ENCODE peak calls at places on chromosomes 12 and 14, in six cellular contexts. One of them, this sample, is unnamed.
A peak's percentile ranks its signal among the peaks of the same experiment; 100 is the strongest.

GRCh38 chr12:52537101-52537500 is 15.8 kb downstream of the KRT71 start:
- DNase-seq in GM12878: no peak
- DNase-seq in lung: no peak
- DNase-seq in Peyer's patch: no peak
- DNase-seq in CD8-positive, alpha-beta T cell: no peak
- DNase-seq in tibial artery: no peak
- DNase-seq in this sample: no peak

GRCh38 chr12:12387521-12387920 is 30.6 kb downstream of the BORCS5 start:
- DNase-seq in GM12878: no peak
- DNase-seq in lung: no peak
- DNase-seq in Peyer's patch: no peak
- DNase-seq in CD8-positive, alpha-beta T cell: no peak
- DNase-seq in tibial artery: no peak
- DNase-seq in this sample: no peak

GRCh38 chr14:102170061-102170460 is 30.4 kb downstream of the WDR20 start:
- DNase-seq in GM12878: no peak
- DNase-seq in lung: no peak
- DNase-seq in Peyer's patch: no peak
- DNase-seq in CD8-positive, alpha-beta T cell: no peak
- DNase-seq in tibial artery: no peak
- DNase-seq in this sample: no peak

GRCh38 chr12:30970559-30971202 is 44.1 kb downstream of the TSPAN11 start:
- DNase-seq in GM12878: no peak
- DNase-seq in lung: no peak
- DNase-seq in Peyer's patch: no peak
- DNase-seq in CD8-positive, alpha-beta T cell: no peak
- DNase-seq in tibial artery: no peak
- DNase-seq in this sample: no peak

GRCh38 chr12:2795291-2796186 is 769 bp downstream of the FKBP4 start:
- DNase-seq in GM12878: no peak
- DNase-seq in lung: peak; percentile 64
- DNase-seq in Peyer's patch: peak; percentile 81
- DNase-seq in CD8-positive, alpha-beta T cell: peak; percentile 72
- DNase-seq in tibial artery: peak; percentile 92
- DNase-seq in this sample: peak; percentile 74

GRCh38 chr12:116299548-116300150 is 22.2 kb upstream of the MED13L start:
- DNase-seq in GM12878: no peak
- DNase-seq in lung: no peak
- DNase-seq in Peyer's patch: no peak
- DNase-seq in CD8-positive, alpha-beta T cell: no peak
- DNase-seq in tibial artery: peak; percentile 79
- DNase-seq in this sample: no peak

GRCh38 chr12:131688845-131689154 is 22.1 kb upstream of the SFSWAP start:
- DNase-seq in GM12878: no peak
- DNase-seq in lung: no peak
- DNase-seq in Peyer's patch: no peak
- DNase-seq in CD8-positive, alpha-beta T cell: no peak
- DNase-seq in tibial artery: no peak
- DNase-seq in this sample: no peak

GRCh38 chr12:7966558-7966957 is 30.6 kb upstream of the SLC2A3 start:
- DNase-seq in GM12878: no peak
- DNase-seq in lung: no peak
- DNase-seq in Peyer's patch: no peak
- DNase-seq in CD8-positive, alpha-beta T cell: no peak
- DNase-seq in tibial artery: no peak
- DNase-seq in this sample: no peak

GRCh38 chr14:78566859-78567172 is 396.6 kb downstream of the NRXN3 start:
- DNase-seq in GM12878: no peak
- DNase-seq in lung: no peak
- DNase-seq in Peyer's patch: no peak
- DNase-seq in CD8-positive, alpha-beta T cell: no peak
- DNase-seq in tibial artery: no peak
- DNase-seq in this sample: no peak

GRCh38 chr12:26406391-26406790 is 211.0 kb downstream of the SSPN start:
- DNase-seq in GM12878: no peak
- DNase-seq in lung: no peak
- DNase-seq in Peyer's patch: no peak
- DNase-seq in CD8-positive, alpha-beta T cell: no peak
- DNase-seq in tibial artery: no peak
- DNase-seq in this sample: no peak

GRCh38 chr14:102795060-102795925 is 18.0 kb downstream of the TRAF3 start:
- DNase-seq in GM12878: no peak
- DNase-seq in lung: peak; percentile 70
- DNase-seq in Peyer's patch: peak; percentile 55
- DNase-seq in CD8-positive, alpha-beta T cell: peak; percentile 26
- DNase-seq in tibial artery: peak; percentile 73
- DNase-seq in this sample: no peak

GRCh38 chr12:100706029-100706428 is 88.5 kb upstream of the ANO4 start:
- DNase-seq in GM12878: no peak
- DNase-seq in lung: no peak
- DNase-seq in Peyer's patch: no peak
- DNase-seq in CD8-positive, alpha-beta T cell: no peak
- DNase-seq in tibial artery: no peak
- DNase-seq in this sample: no peak

GRCh38 chr14:105448706-105449111 is 25.9 kb upstream of the CRIP2 start:
- DNase-seq in GM12878: no peak
- DNase-seq in lung: peak; percentile 66
- DNase-seq in Peyer's patch: peak; percentile 51
- DNase-seq in CD8-positive, alpha-beta T cell: peak; percentile 74
- DNase-seq in tibial artery: peak; percentile 88
- DNase-seq in this sample: peak; percentile 51

GRCh38 chr12:51415931-51416330 is 8.7 kb upstream of the SLC4A8 start:
- DNase-seq in GM12878: no peak
- DNase-seq in lung: no peak
- DNase-seq in Peyer's patch: no peak
- DNase-seq in CD8-positive, alpha-beta T cell: no peak
- DNase-seq in tibial artery: no peak
- DNase-seq in this sample: no peak

GRCh38 chr14:45785240-45785639 is 532.2 kb upstream of the MIS18BP1 start:
- DNase-seq in GM12878: no peak
- DNase-seq in lung: no peak
- DNase-seq in Peyer's patch: no peak
- DNase-seq in CD8-positive, alpha-beta T cell: no peak
- DNase-seq in tibial artery: no peak
- DNase-seq in this sample: no peak

GRCh38 chr14:25121342-25122129 is 71.6 kb upstream of the STXBP6 start:
- DNase-seq in GM12878: no peak
- DNase-seq in lung: no peak
- DNase-seq in Peyer's patch: no peak
- DNase-seq in CD8-positive, alpha-beta T cell: no peak
- DNase-seq in tibial artery: no peak
- DNase-seq in this sample: no peak

GRCh38 chr14:69005432-69006148 is 26.5 kb upstream of the ACTN1 start:
- DNase-seq in GM12878: no peak
- DNase-seq in lung: peak; percentile 53
- DNase-seq in Peyer's patch: peak; percentile 20
- DNase-seq in CD8-positive, alpha-beta T cell: no peak
- DNase-seq in tibial artery: peak; percentile 91
- DNase-seq in this sample: no peak

GRCh38 chr14:101733211-101733610 is 28.3 kb upstream of the PPP2R5C start:
- DNase-seq in GM12878: no peak
- DNase-seq in lung: no peak
- DNase-seq in Peyer's patch: no peak
- DNase-seq in CD8-positive, alpha-beta T cell: no peak
- DNase-seq in tibial artery: no peak
- DNase-seq in this sample: no peak

GRCh38 chr14:68662395-68662794 is 130.5 kb downstream of the ZFP36L1 start:
- DNase-seq in GM12878: no peak
- DNase-seq in lung: no peak
- DNase-seq in Peyer's patch: no peak
- DNase-seq in CD8-positive, alpha-beta T cell: no peak
- DNase-seq in tibial artery: peak; percentile 24
- DNase-seq in this sample: no peak

GRCh38 chr14:96304956-96305355 is 48.9 kb downstream of the BDKRB1 start:
- DNase-seq in GM12878: no peak
- DNase-seq in lung: no peak
- DNase-seq in Peyer's patch: no peak
- DNase-seq in CD8-positive, alpha-beta T cell: no peak
- DNase-seq in tibial artery: no peak
- DNase-seq in this sample: no peak

DNA sequence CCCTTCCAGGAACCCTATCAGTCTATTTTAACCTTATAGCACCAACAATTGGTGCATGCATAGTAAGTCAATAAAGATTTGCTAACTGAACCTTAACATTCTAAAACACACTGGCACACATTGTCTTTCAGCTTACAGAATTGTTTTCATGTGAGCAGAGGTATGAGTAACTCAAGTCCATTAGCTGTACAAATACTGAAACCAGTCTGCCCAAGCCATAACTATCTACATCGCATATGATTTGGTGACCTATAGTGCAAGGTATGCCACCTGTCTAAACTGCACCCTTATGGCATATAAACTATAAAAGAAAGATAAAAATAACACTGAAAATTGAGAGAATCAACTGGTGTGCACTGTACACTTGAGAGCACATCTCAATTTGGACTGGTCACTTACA is 34.8 kb downstream of the SBNO1 start:
- DNase-seq in GM12878: no peak
- DNase-seq in lung: no peak
- DNase-seq in Peyer's patch: no peak
- DNase-seq in CD8-positive, alpha-beta T cell: no peak
- DNase-seq in tibial artery: no peak
- DNase-seq in this sample: no peak
- H3K36me3 ChIP-seq in GM12878: peaks cover 38% of the 10 kb centered on the region
- H3K36me3 ChIP-seq in lung: peaks cover 38% of the 10 kb centered on the region
- H3K36me3 ChIP-seq in Peyer's patch: peaks cover 3% of the 10 kb centered on the region
- H3K36me3 ChIP-seq in CD8-positive, alpha-beta T cell: peaks cover 39% of the 10 kb centered on the region
- H3K36me3 ChIP-seq in tibial artery: peaks cover 65% of the 10 kb centered on the region
- H3K36me3 ChIP-seq in this sample: peaks cover 22% of the 10 kb centered on the region

GRCh38 chr14:53147893-53148292 is 5.2 kb downstream of the DDHD1 start:
- DNase-seq in GM12878: no peak
- DNase-seq in lung: no peak
- DNase-seq in Peyer's patch: no peak
- DNase-seq in CD8-positive, alpha-beta T cell: no peak
- DNase-seq in tibial artery: no peak
- DNase-seq in this sample: no peak

GRCh38 chr14:53146739-53147138 is 6.4 kb downstream of the DDHD1 start:
- DNase-seq in GM12878: no peak
- DNase-seq in lung: no peak
- DNase-seq in Peyer's patch: no peak
- DNase-seq in CD8-positive, alpha-beta T cell: no peak
- DNase-seq in tibial artery: no peak
- DNase-seq in this sample: no peak

GRCh38 chr14:53149656-53150319 is 3.3 kb downstream of the DDHD1 start:
- DNase-seq in GM12878: no peak
- DNase-seq in lung: no peak
- DNase-seq in Peyer's patch: peak; percentile 26
- DNase-seq in CD8-positive, alpha-beta T cell: no peak
- DNase-seq in tibial artery: no peak
- DNase-seq in this sample: no peak

GRCh38 chr14:53148612-53149202 is 4.4 kb downstream of the DDHD1 start:
- DNase-seq in GM12878: peak; percentile 57
- DNase-seq in lung: no peak
- DNase-seq in Peyer's patch: no peak
- DNase-seq in CD8-positive, alpha-beta T cell: no peak
- DNase-seq in tibial artery: no peak
- DNase-seq in this sample: peak; percentile 57

DNA sequence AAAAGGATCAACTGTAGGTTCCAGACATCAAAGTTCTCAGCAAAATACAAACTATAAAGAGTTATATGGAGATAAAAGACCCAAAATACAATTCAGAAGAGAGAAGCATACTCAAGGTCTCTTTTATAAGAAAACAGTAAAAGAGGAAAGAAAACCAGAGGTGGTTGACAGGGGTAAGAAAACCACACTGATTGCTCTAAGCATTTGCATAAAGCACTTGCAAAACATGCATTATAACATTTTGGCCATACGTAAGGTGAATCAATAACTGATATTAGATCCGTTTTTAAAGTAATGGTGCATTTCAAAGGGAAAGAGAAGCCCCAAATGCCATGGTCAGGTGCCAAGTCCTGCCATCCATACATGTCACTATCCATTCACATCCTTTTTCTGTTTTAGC is 5.9 kb downstream of the DDHD1 start:
- DNase-seq in GM12878: no peak
- DNase-seq in lung: no peak
- DNase-seq in Peyer's patch: no peak
- DNase-seq in CD8-positive, alpha-beta T cell: no peak
- DNase-seq in tibial artery: no peak
- DNase-seq in this sample: no peak
- H3K4me3 ChIP-seq in GM12878: peak overlapping the region; percentile 94
- H3K4me3 ChIP-seq in lung: no peak overlapping the region
- H3K4me3 ChIP-seq in Peyer's patch: no peak overlapping the region
- H3K4me3 ChIP-seq in CD8-positive, alpha-beta T cell: no peak overlapping the region
- H3K4me3 ChIP-seq in tibial artery: no peak overlapping the region
- H3K4me3 ChIP-seq in this sample: peak overlapping the region; percentile 15

DNA sequence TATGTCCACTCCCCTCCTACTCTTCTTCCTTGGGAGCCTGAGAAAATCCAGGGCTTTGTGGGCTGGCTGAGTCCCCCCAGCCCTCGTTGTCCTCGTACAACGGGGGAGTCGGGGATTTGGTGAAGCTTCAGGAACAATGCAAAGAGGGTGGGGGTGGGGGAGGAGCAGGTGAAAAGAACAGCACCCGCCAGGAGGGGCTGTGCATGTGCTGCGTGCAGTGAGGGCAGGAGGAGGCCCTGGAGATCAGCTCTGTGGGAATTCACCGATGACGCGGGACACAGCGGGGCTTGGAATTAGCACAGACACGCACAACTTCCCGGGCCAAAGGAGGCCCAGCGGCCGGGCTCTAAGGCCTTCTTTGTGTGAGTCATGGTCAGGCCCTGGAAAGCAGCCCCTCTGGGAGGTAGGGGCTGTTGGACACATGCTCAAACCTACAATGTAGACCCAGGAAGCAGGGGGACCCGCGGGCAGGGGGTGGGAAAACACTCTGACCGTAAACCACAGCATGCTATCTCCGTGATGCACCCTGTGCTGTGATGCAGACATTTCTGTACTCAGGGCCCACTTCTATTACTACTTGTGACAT is 32.8 kb downstream of the RBM19 start:
- DNase-seq in GM12878: no peak
- DNase-seq in lung: no peak
- DNase-seq in Peyer's patch: no peak
- DNase-seq in CD8-positive, alpha-beta T cell: no peak
- DNase-seq in tibial artery: no peak
- DNase-seq in this sample: no peak
- TF ChIP-seq CTCF in GM12878: no peak
- TF ChIP-seq CTCF in lung: no peak
- TF ChIP-seq CTCF in Peyer's patch: no peak
- TF ChIP-seq CTCF in CD8-positive, alpha-beta T cell: no peak
- TF ChIP-seq CTCF in tibial artery: no peak
- TF ChIP-seq CTCF in this sample: no peak

GRCh38 chr12:71655907-71656306 is 7.7 kb downstream of the ZFC3H1 start:
- DNase-seq in GM12878: no peak
- DNase-seq in lung: no peak
- DNase-seq in Peyer's patch: no peak
- DNase-seq in CD8-positive, alpha-beta T cell: no peak
- DNase-seq in tibial artery: no peak
- DNase-seq in this sample: no peak

GRCh38 chr12:71654200-71654599 is 9.4 kb downstream of the ZFC3H1 start:
- DNase-seq in GM12878: no peak
- DNase-seq in lung: no peak
- DNase-seq in Peyer's patch: no peak
- DNase-seq in CD8-positive, alpha-beta T cell: no peak
- DNase-seq in tibial artery: no peak
- DNase-seq in this sample: no peak

GRCh38 chr12:71653137-71653536 is 10.5 kb downstream of the ZFC3H1 start:
- DNase-seq in GM12878: no peak
- DNase-seq in lung: no peak
- DNase-seq in Peyer's patch: no peak
- DNase-seq in CD8-positive, alpha-beta T cell: no peak
- DNase-seq in tibial artery: no peak
- DNase-seq in this sample: no peak

GRCh38 chr12:71655495-71655894 is 8.2 kb downstream of the ZFC3H1 start:
- DNase-seq in GM12878: no peak
- DNase-seq in lung: no peak
- DNase-seq in Peyer's patch: no peak
- DNase-seq in CD8-positive, alpha-beta T cell: no peak
- DNase-seq in tibial artery: no peak
- DNase-seq in this sample: no peak

GRCh38 chr12:71652656-71653055 is 11.0 kb downstream of the ZFC3H1 start:
- DNase-seq in GM12878: no peak
- DNase-seq in lung: no peak
- DNase-seq in Peyer's patch: no peak
- DNase-seq in CD8-positive, alpha-beta T cell: no peak
- DNase-seq in tibial artery: no peak
- DNase-seq in this sample: no peak
- H3K36me3 ChIP-seq in GM12878: peaks cover 39% of the 10 kb centered on the region
- H3K36me3 ChIP-seq in lung: peaks cover 12% of the 10 kb centered on the region
- H3K36me3 ChIP-seq in Peyer's patch: no peaks in the 10 kb centered on the region
- H3K36me3 ChIP-seq in CD8-positive, alpha-beta T cell: no peaks in the 10 kb centered on the region
- H3K36me3 ChIP-seq in tibial artery: peaks cover 40% of the 10 kb centered on the region
- H3K36me3 ChIP-seq in this sample: peaks cover 5% of the 10 kb centered on the region